ENCODE peak calls at places on chromosomes 1 and 21, in seven cellular contexts. E is sigmoid colon, T is neural progenitor cell, H is AG04450, W is AG10803, A is HFF-Myc, G is pancreas. O is an unnamed sample.

GRCh38 chr1:201740086-201740541 is 88.8 kb upstream of the IPO9 start:
- DNase-seq in W (no peak), H (no peak), A (no peak), E (no peak), T (peak), G (no peak), O (no peak)

GRCh38 chr1:153963030-153963849 is at the start of gene SLC39A1:
- DNase-seq in H (peak), T (peak), G (peak), E (peak), A (peak), W (peak), O (peak)

GRCh38 chr1:29395724-29396437 is 159.6 kb downstream of the PTPRU start:
- DNase-seq in T (no peak), E (no peak), G (no peak), A (no peak), H (no peak), W (peak), O (no peak)

GRCh38 chr1:31786366-31787060 is 22.4 kb upstream of the ADGRB2 start:
- DNase-seq in W (no peak), T (no peak), G (no peak), H (no peak), A (no peak), E (peak), O (no peak)

GRCh38 chr1:58156124-58156468 is 390.4 kb downstream of the OMA1 start:
- DNase-seq in A (no peak), G (no peak), E (no peak), W (no peak), T (no peak), H (no peak), O (no peak)

GRCh38 chr1:154730986-154731489 is 123.1 kb upstream of the ADAR start:
- DNase-seq in A (no peak), W (peak), G (no peak), H (no peak), E (peak), T (no peak), O (peak)

GRCh38 chr1:75136921-75137641 is 2.9 kb downstream of the LHX8 start:
- DNase-seq in W (peak), A (no peak), H (no peak), T (peak), E (peak), G (no peak), O (no peak)

GRCh38 chr1:99527545-99527944 is 118.4 kb upstream of the PALMD start:
- DNase-seq in G (no peak), E (no peak), T (no peak), H (no peak), A (no peak), W (no peak), O (no peak)

GRCh38 chr21:45819478-45820170 is 161.9 kb upstream of the COL6A1 start:
- DNase-seq in G (no peak), A (no peak), E (peak), W (no peak), T (no peak), H (no peak), O (no peak)

GRCh38 chr1:11339346-11340247 is 66.6 kb downstream of the UBIAD1 start:
- DNase-seq in E (no peak), H (no peak), G (peak), A (no peak), T (peak), W (no peak), O (no peak)

GRCh38 chr1:212098340-212098739 is 62.8 kb downstream of the DTL start:
- DNase-seq in W (no peak), T (peak), E (no peak), A (no peak), H (no peak), G (no peak), O (no peak)

GRCh38 chr1:112772781-112773180 is 57.6 kb upstream of the PPM1J start:
- DNase-seq in W (no peak), T (no peak), A (no peak), E (no peak), H (no peak), G (no peak), O (no peak)

GRCh38 chr1:178973671-178974091 is 52.0 kb upstream of the FAM20B start:
- DNase-seq in T (no peak), E (no peak), H (no peak), A (peak), W (no peak), G (no peak), O (no peak)

GRCh38 chr1:19336543-19336942 is 24.4 kb downstream of the SLC66A1 start:
- DNase-seq in H (no peak), A (no peak), T (no peak), E (no peak), G (no peak), W (no peak), O (no peak)

GRCh38 chr1:1089731-1090423 is 15.8 kb upstream of the RNF223 start:
- DNase-seq in W (no peak), H (no peak), A (no peak), T (no peak), E (no peak), G (no peak), O (no peak)

GRCh38 chr1:67532452-67533216 is 102.4 kb upstream of the SERBP1 start:
- DNase-seq in A (peak), E (peak), H (peak), W (peak), T (peak), G (peak), O (peak)

GRCh38 chr21:31108969-31109368 is 70.7 kb upstream of the KRTAP19-8 start:
- DNase-seq in T (peak), G (no peak), H (no peak), A (no peak), E (no peak), W (peak), O (no peak)

DNA sequence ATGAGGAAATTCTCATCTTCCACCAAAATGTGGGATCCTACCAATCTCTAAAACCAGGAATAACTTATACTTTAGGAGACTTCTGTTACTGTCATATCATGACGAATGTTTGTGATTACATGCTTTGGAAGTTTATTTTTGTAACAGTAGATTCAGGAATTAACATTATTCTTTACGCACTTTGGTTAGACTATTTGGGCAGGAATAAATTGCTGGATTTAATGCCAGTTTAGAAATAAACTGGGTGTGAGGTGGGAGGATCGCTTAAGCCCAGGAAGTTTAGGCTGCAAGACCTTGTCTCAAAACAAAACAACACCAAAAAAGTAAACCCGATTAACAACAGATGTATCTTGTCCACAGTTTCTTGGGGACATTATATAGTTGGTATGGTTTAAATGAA is 52.1 kb downstream of the MIGA1 start:
- DNase-seq in T (no peak), H (no peak), W (no peak), G (no peak), A (no peak), E (no peak), O (no peak)
- H3K4me3 ChIP-seq in T (no peak), H (no peak), W (no peak), G (no peak), A (no peak), E (no peak), O (no peak)

DNA sequence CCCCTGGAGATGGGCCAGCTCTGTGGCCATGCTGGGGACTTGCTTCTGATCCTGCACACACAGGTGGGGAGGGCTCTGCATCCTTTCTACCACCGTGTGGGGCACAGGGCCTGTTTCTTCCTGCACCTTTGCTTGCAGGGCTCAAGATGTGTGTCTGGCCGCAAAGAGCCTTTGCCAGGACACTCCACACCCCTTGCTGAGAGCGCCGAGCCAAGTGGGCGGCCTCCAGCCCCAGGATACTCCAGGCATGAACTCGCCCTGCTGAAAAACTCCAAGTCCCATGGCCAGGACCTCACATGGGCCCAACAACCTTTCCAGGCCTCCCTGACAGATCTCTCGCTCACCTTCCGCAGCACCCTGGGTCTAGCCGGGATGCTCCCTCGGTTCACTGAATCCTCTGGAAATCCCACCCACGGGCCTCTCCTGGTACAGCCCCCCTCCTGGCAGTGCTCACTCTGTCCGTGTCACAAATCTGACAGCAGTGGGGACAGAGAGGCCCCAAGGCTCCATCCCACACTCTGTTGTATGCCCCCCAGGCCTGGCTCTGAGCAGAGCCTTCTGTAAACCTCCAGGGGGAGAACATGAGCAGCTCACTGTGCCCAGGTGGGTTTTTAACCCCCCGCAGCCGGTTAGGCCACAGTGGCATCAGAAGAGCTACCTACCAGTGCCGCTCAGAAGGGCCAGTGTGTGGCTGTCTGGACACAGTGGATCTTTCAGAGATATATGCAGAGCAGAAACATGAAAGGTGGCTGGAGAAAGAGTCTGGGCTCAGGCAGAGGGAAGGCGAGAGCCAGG is 11.8 kb upstream of the GPR153 start:
- DNase-seq in T (peak), W (peak), E (no peak), G (no peak), A (no peak), H (no peak), O (no peak)
- TF ChIP-seq CTCF in T (peak), W (peak), E (no peak), G (no peak), A (peak), H (peak), O (peak)

DNA sequence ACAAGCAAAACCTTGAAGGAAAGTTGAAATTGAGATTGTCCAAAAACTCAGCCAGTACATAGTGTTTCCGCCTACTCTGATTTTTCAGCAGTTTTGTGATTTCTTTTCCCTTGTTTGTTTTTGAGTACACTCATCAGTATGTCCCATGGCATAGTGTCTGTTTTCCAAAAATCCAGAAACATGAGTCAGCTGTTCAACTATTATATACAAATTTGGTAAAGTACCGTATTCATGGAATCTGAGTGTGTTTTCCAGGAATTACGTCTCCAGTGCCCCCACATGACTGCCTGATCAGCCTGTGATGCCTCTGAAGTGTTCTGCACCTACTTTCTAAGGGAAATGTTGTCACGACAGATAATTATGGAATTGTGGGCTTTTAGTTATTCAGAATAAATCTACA is 186.8 kb downstream of the LTN1 start:
- DNase-seq in H (peak), A (peak), W (peak), E (no peak), G (no peak), T (no peak), O (no peak)
- H3K4me3 ChIP-seq in H (no peak), A (no peak), W (no peak), E (no peak), G (no peak), T (no peak), O (no peak)

GRCh38 chr1:80779278-80779677 is 1021.5 kb upstream of the ADGRL2 start:
- DNase-seq in E (peak), H (no peak), T (peak), A (no peak), G (no peak), W (no peak), O (no peak)
- TF ChIP-seq CTCF in E (no peak), H (no peak), T (peak), A (no peak), G (no peak), W (no peak), O (no peak)

GRCh38 chr1:226185153-226186036 is 1.1 kb downstream of the ACBD3 start:
- DNase-seq in T (no peak), E (no peak), H (no peak), W (peak), G (peak), A (no peak), O (no peak)

GRCh38 chr1:226187380-226187779 is 839 bp upstream of the ACBD3 start:
- DNase-seq in E (no peak), W (no peak), T (no peak), A (no peak), G (no peak), H (no peak), O (no peak)

GRCh38 chr1:226187019-226187322 is 430 bp upstream of the ACBD3 start:
- DNase-seq in W (no peak), G (no peak), H (no peak), E (no peak), A (no peak), T (no peak), O (no peak)

GRCh38 chr1:226186124-226187018 is at the start of gene ACBD3:
- DNase-seq in H (peak), E (peak), G (peak), W (peak), T (peak), A (peak), O (peak)

DNA sequence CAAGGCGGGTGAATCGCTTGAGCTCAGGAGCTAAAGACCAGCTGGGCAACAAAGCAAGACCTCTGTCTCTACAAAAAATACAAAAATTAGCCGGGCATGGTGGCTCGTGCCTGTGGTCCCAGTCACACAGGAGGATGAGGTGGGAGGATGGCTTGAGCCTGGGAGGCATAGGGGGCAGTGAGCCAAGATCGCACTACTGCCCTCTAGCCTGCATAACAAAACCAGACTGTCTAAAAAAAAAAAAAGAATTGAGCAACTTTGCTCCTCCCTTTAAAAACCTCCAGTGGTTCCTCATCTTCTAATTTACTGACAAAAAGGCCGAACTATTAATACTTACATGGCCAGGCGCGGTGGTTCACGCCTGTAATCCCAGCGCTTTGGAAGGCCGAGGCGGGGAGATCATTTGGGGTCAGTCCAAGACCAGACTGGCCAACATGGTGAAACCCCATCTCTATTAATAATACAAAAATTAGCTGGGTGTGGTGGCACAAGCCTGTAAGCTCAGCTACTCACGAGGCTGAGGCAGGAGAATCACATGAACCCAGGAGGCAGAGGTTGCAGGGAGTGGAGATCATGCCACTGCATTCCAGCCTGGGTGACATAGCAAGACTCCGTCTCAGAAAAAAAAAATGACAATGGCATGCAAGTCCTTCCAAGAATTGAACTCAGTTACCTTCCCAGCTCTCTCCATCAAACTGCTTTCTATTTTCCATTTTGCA is 4.4 kb downstream of the ACBD3 start:
- DNase-seq in W (peak), H (no peak), G (peak), E (peak), T (peak), A (peak), O (peak)
- H3K4me3 ChIP-seq in W (no peak), H (no peak), G (no peak), E (no peak), T (no peak), A (no peak), O (peak)

GRCh38 chr1:185238447-185238846 is 78.6 kb downstream of the IVNS1ABP start:
- DNase-seq in W (peak), G (no peak), T (no peak), E (no peak), A (no peak), H (no peak), O (no peak)
- TF ChIP-seq CTCF in W (peak), G (no peak), T (peak), E (no peak), A (no peak), H (peak), O (peak)

GRCh38 chr1:78003070-78003751 is 1.5 kb upstream of the DNAJB4 start:
- DNase-seq in E (no peak), W (no peak), H (no peak), A (no peak), T (no peak), G (no peak), O (no peak)
- H3K4me3 ChIP-seq in E (no peak), W (no peak), H (peak), A (no peak), T (no peak), G (no peak), O (no peak)

DNA sequence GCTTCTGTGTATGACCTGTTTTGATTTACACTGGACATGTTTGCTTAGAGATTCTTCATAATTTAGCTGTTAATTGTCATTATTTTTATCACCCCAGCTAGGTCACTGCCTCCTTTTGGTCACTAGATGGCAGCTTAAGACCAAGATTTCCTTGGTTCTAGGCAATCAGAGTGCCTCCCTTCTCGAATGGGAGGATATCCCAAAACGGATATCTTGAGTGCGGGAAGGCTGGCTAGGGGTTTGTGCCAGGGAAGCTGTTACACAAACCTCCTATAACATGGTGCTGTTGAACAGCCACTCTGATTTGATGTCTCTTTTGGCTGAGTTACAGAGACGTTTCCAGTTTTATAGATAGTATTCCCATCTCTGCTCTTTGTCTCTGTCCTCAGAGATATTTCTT is 283.5 kb downstream of the S1PR1 start:
- DNase-seq in E (no peak), G (no peak), T (peak), W (peak), A (peak), H (no peak), O (no peak)
- TF ChIP-seq CTCF in E (peak), G (no peak), T (peak), W (peak), A (peak), H (peak), O (peak)

GRCh38 chr1:230794871-230795645 is 47.9 kb downstream of the CAPN9 start:
- DNase-seq in W (no peak), G (no peak), T (peak), A (no peak), H (no peak), E (no peak), O (no peak)
- H3K4me3 ChIP-seq in W (no peak), G (no peak), T (no peak), A (no peak), H (no peak), E (no peak), O (no peak)

O was measured in retinal pigment epithelial cell.